ENCODE peak calls at places on chromosomes 2 and 18, in eight cellular contexts. H is A549, N is left ventricle myocardium inferior, D is fibroblast of mammary gland, O is tibial artery, Z is sigmoid colon, V is endothelial cell of umbilical vein, T is fibroblast of pulmonary artery. E is an unnamed sample.

GRCh38 chr18:36831139-36831538 is 2.2 kb downstream of the KIAA1328 start:
- DNase-seq in H (no peak), N (no peak), D (peak), O (no peak), Z (no peak), V (peak), T (no peak), E (peak)

GRCh38 chr2:163455815-163456214 is 280.0 kb downstream of the FIGN start:
- DNase-seq in H (no peak), N (no peak), D (no peak), O (no peak), Z (no peak), V (no peak), T (no peak), E (no peak)

GRCh38 chr2:62787381-62787780 is 81.9 kb downstream of the EHBP1 start:
- DNase-seq in H (no peak), N (no peak), D (peak), O (no peak), Z (no peak), V (peak), T (peak), E (peak)

GRCh38 chr2:11808016-11808400 is 61.6 kb downstream of the LPIN1 start:
- DNase-seq in H (no peak), N (no peak), D (no peak), O (no peak), Z (no peak), V (no peak), T (no peak), E (no peak)

GRCh38 chr2:18932864-18933263 is 343.5 kb upstream of the NT5C1B start:
- DNase-seq in H (no peak), N (no peak), D (no peak), O (no peak), Z (no peak), V (peak), T (peak), E (no peak)

GRCh38 chr2:134107402-134107801 is 146.5 kb upstream of the MGAT5 start:
- DNase-seq in H (no peak), N (no peak), D (no peak), O (no peak), Z (no peak), V (no peak), T (no peak), E (no peak)

GRCh38 chr2:223051580-223052375 is at the start of gene KCNE4:
- DNase-seq in H (no peak), N (no peak), D (peak), O (peak), Z (peak), V (no peak), T (peak), E (peak)

GRCh38 chr2:71576541-71576940 is 123.2 kb downstream of the DYSF start:
- DNase-seq in H (no peak), N (peak), D (no peak), O (no peak), Z (peak), V (no peak), T (no peak), E (no peak)

GRCh38 chr2:71545572-71546274 is 92.4 kb downstream of the DYSF start:
- DNase-seq in H (peak), N (peak), D (peak), O (no peak), Z (peak), V (peak), T (peak), E (peak)

GRCh38 chr18:76823166-76823539 is 796 bp downstream of the ZNF236 start:
- DNase-seq in H (no peak), N (no peak), D (no peak), O (no peak), Z (no peak), V (no peak), T (no peak), E (no peak)

GRCh38 chr2:171210864-171211431 is 50.3 kb upstream of the TLK1 start:
- DNase-seq in H (no peak), N (no peak), D (no peak), O (no peak), Z (no peak), V (no peak), T (no peak), E (peak)

GRCh38 chr2:23199115-23199918 is 185.7 kb upstream of the KLHL29 start:
- DNase-seq in H (peak), N (no peak), D (peak), O (no peak), Z (no peak), V (no peak), T (peak), E (peak)

GRCh38 chr2:27095745-27096651 is 9.4 kb downstream of the KHK start:
- DNase-seq in H (peak), N (peak), D (peak), O (no peak), Z (no peak), V (peak), T (peak), E (peak)

GRCh38 chr2:219453691-219454131 is 19.1 kb downstream of the SPEG start:
- DNase-seq in H (no peak), N (peak), D (peak), O (peak), Z (peak), V (no peak), T (peak), E (peak)

GRCh38 chr2:240627736-240628506 is 2.6 kb downstream of the GPR35 start:
- DNase-seq in H (no peak), N (peak), D (no peak), O (peak), Z (no peak), V (no peak), T (no peak), E (no peak)

GRCh38 chr2:177559638-177560037 is 167.1 kb downstream of the AGPS start:
- DNase-seq in H (no peak), N (no peak), D (no peak), O (no peak), Z (no peak), V (no peak), T (no peak), E (no peak)

GRCh38 chr2:133293544-133294270 is 274.6 kb downstream of the NCKAP5 start:
- DNase-seq in H (no peak), N (no peak), D (no peak), O (no peak), Z (no peak), V (peak), T (peak), E (peak)

GRCh38 chr2:176491172-176491904 is 222.1 kb downstream of the MTX2 start:
- DNase-seq in H (no peak), N (peak), D (peak), O (peak), Z (peak), V (no peak), T (peak), E (peak)

GRCh38 chr2:584863-585823 is 92.1 kb downstream of the TMEM18 start:
- DNase-seq in H (no peak), N (no peak), D (no peak), O (no peak), Z (no peak), V (no peak), T (no peak), E (no peak)

GRCh38 chr18:3268306-3268705 is 6.4 kb downstream of the MYL12B start:
- DNase-seq in H (no peak), N (no peak), D (no peak), O (no peak), Z (no peak), V (no peak), T (no peak), E (no peak)

GRCh38 chr2:101330253-101330921 is 21.9 kb upstream of the RNF149 start:
- DNase-seq in H (no peak), N (peak), D (no peak), O (no peak), Z (no peak), V (peak), T (peak), E (no peak)

GRCh38 chr2:227154976-227155375 is 9.0 kb downstream of the COL4A4 start:
- DNase-seq in H (no peak), N (peak), D (peak), O (no peak), Z (no peak), V (no peak), T (peak), E (no peak)

GRCh38 chr2:239814136-239814916 is 210.8 kb downstream of the NDUFA10 start:
- DNase-seq in H (no peak), N (peak), D (peak), O (peak), Z (peak), V (no peak), T (no peak), E (peak)

GRCh38 chr2:70987386-70987785 is 7.3 kb downstream of the TEX261 start:
- DNase-seq in H (no peak), N (no peak), D (no peak), O (no peak), Z (no peak), V (no peak), T (no peak), E (no peak)

GRCh38 chr2:145190031-145190703 is 670.2 kb upstream of the ZEB2 start:
- DNase-seq in H (no peak), N (no peak), D (peak), O (no peak), Z (no peak), V (peak), T (peak), E (no peak)

GRCh38 chr2:73925033-73925704 is 1.5 kb upstream of the DGUOK start:
- DNase-seq in H (no peak), N (no peak), D (no peak), O (no peak), Z (peak), V (no peak), T (no peak), E (no peak)

GRCh38 chr2:79670198-79670597 is 157.3 kb downstream of the CTNNA2 start:
- DNase-seq in H (peak), N (no peak), D (no peak), O (no peak), Z (no peak), V (no peak), T (no peak), E (no peak)

GRCh38 chr2:27647289-27647688 is 16.1 kb downstream of the SUPT7L start:
- DNase-seq in H (no peak), N (no peak), D (peak), O (no peak), Z (no peak), V (no peak), T (no peak), E (no peak)

GRCh38 chr18:61606759-61607158 is 273.5 kb downstream of the CDH20 start:
- DNase-seq in H (peak), N (peak), D (peak), O (peak), Z (peak), V (peak), T (peak), E (peak)

GRCh38 chr18:76874643-76875389 is 52.5 kb downstream of the ZNF236 start:
- DNase-seq in H (no peak), N (no peak), D (no peak), O (no peak), Z (no peak), V (no peak), T (no peak), E (no peak)

GRCh38 chr2:236038096-236038495 is 130.1 kb downstream of the GBX2 start:
- DNase-seq in H (no peak), N (no peak), D (no peak), O (no peak), Z (no peak), V (no peak), T (no peak), E (no peak)

GRCh38 chr2:201777043-201777442 is 3.7 kb downstream of the ALS2 start:
- DNase-seq in H (no peak), N (no peak), D (no peak), O (no peak), Z (no peak), V (no peak), T (no peak), E (peak)

GRCh38 chr2:133484106-133484505 is 84.2 kb downstream of the NCKAP5 start:
- DNase-seq in H (no peak), N (no peak), D (peak), O (no peak), Z (no peak), V (no peak), T (no peak), E (peak)

GRCh38 chr2:16625201-16625729 is 40.4 kb downstream of the CYRIA start:
- DNase-seq in H (no peak), N (no peak), D (no peak), O (peak), Z (no peak), V (peak), T (peak), E (no peak)

GRCh38 chr2:17171446-17172049 is 346.7 kb downstream of the RAD51AP2 start:
- DNase-seq in H (no peak), N (no peak), D (peak), O (no peak), Z (no peak), V (no peak), T (peak), E (peak)

GRCh38 chr2:112259509-112260294 is 4.9 kb upstream of the ZC3H8 start:
- DNase-seq in H (peak), N (peak), D (peak), O (peak), Z (peak), V (peak), T (peak), E (peak)

GRCh38 chr2:1817256-1818127 is 73.2 kb upstream of the PXDN start:
- DNase-seq in H (peak), N (peak), D (peak), O (peak), Z (peak), V (peak), T (peak), E (peak)
- H3K4me3 ChIP-seq in H (no peak), N (peak), D (no peak), O (peak), Z (peak), V (no peak), T (no peak), E (no peak)

GRCh38 chr18:50287441-50288347 is at the start of gene CXXC1:
- DNase-seq in H (peak), N (peak), D (peak), O (peak), Z (peak), V (peak), T (peak), E (peak)
- TF ChIP-seq CTCF in H (no peak), N (peak), D (peak), O (peak), Z (peak), V (peak), T (peak), E (peak)

GRCh38 chr18:54945726-54946125 is 13.5 kb downstream of the CCDC68 start:
- DNase-seq in H (no peak), N (no peak), D (no peak), O (no peak), Z (no peak), V (no peak), T (no peak), E (no peak)
- H3K4me3 ChIP-seq in H (peak), N (peak), D (no peak), O (peak), Z (peak), V (peak), T (peak), E (peak)

GRCh38 chr2:45889053-45889452 is 237.6 kb downstream of the PRKCE start:
- DNase-seq in H (no peak), N (peak), D (no peak), O (no peak), Z (no peak), V (no peak), T (peak), E (peak)
- TF ChIP-seq CTCF in H (no peak), N (peak), D (peak), O (no peak), Z (peak), V (no peak), T (peak), E (peak)

GRCh38 chr2:148721520-148721931 is 77.0 kb downstream of the EPC2 start:
- DNase-seq in H (no peak), N (no peak), D (peak), O (no peak), Z (no peak), V (no peak), T (peak), E (peak)

GRCh38 chr2:148720501-148720998 is 76.0 kb downstream of the EPC2 start:
- DNase-seq in H (no peak), N (no peak), D (peak), O (peak), Z (peak), V (no peak), T (peak), E (peak)

GRCh38 chr2:148719941-148720436 is 75.4 kb downstream of the EPC2 start:
- DNase-seq in H (no peak), N (no peak), D (no peak), O (no peak), Z (peak), V (no peak), T (no peak), E (no peak)

GRCh38 chr2:148719195-148719749 is 74.7 kb downstream of the EPC2 start:
- DNase-seq in H (no peak), N (no peak), D (no peak), O (no peak), Z (no peak), V (no peak), T (no peak), E (no peak)

DNA sequence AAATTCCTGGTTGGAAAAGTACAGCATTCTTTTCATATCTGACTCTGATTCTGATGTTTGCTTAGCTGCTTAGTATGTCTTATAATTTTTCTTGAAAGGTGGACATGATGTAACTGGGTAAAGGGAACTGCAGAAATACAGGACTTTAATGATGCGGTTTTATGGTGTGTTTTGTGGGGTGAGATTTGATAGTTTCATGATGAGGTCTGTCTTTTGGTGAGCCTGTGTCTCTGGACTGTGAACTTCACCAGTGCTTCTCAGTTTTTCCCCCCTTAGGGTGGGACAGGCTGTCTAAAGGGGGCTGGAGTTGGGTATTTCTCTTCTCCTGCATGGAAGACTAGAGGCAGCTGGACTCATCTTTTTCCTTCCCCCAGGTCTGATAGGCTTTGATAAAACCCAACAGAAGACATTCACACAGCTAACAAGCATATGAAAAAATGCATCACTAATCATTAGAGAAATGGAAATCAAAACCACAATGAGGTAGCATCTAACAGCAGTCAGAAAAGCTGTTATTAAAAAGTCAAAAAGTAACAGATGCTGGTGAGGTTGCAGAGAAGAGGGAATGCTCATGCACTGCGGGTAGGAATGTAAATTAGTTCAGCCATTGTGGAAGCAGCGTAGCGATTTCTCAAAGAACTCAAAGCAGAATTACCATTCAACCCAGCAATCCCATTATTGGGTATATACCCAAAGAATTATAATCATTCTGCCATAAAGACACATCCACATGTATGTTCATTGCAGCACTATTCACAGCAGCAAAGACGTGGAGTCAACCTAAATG is 77.6 kb downstream of the EPC2 start:
- DNase-seq in H (no peak), N (no peak), D (no peak), O (no peak), Z (no peak), V (no peak), T (peak), E (peak)
- H3K4me3 ChIP-seq in H (no peak), N (no peak), D (no peak), O (no peak), Z (no peak), V (no peak), T (no peak), E (no peak)

DNA sequence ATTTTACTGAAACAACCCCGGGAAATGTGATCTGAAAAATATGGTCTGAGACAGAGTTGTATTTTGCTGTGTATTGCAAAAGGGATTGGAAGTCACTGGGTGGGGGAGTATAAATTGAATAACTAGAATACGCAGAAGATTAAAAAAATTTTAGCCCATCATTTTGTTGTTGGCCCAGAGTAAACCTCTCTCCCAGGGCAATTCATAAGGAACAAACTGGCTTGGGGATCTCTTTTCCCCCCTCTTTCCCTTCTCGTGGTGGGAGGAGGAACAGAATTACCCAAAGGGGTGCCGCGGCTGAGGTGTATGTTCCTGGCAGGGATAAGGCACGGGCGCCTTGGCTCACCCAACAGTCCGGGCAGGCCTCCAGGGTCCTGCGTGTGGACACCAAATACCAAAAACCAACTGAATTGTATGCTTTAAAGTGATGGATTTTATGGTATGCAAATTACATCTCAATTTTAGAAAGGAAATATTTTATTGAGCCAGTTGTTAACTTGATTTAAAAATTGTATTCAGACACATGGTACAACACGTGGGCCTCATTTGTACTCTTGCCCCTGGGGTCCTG is 121.2 kb upstream of the SPRED2 start:
- DNase-seq in H (no peak), N (no peak), D (no peak), O (no peak), Z (no peak), V (no peak), T (no peak), E (no peak)
- TF ChIP-seq CTCF in H (peak), N (peak), D (no peak), O (no peak), Z (no peak), V (no peak), T (no peak), E (no peak)

DNA sequence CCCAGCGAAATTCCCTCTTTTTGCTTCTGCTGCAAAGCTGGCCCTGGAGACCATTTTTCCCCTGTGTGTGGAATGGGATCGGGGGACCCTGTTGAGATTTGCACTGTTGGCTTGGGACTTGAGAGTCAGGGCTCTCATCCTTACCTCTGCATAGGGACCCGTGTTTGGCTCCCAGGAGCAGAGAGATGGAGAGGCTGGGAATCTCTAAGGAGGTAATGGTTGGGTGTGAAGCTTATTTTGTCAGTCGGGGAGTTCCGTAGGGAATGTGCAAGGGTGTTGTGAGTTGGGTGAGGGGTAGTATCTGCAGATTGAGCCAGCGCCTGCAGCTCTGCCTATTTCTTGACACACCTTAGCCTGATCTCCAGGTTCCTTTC is 4.5 kb downstream of the GATA6 start:
- DNase-seq in H (no peak), N (no peak), D (no peak), O (no peak), Z (no peak), V (peak), T (peak), E (no peak)
- H3K4me3 ChIP-seq in H (no peak), N (peak), D (no peak), O (peak), Z (peak), V (peak), T (peak), E (peak)